ENCODE peak calls at places on chromosomes 6 and 20, in ten cellular contexts. Z is epithelial cell of esophagus, M is cardiac fibroblast, E is left lung, K is neural progenitor cell, X is endothelial cell of umbilical vein, T is ovary, H is BJ, B is prostate gland, O is tibial nerve. L is an unnamed sample.
A peak's percentile ranks its signal among the peaks of the same experiment; 100 is the strongest.

GRCh38 chr6:11033825-11034224 is 10.3 kb downstream of the ELOVL2 start:
- DNase-seq in M (peak; percentile 74), B (no peak), X (no peak), E (no peak), T (no peak), H (peak; percentile 50), O (no peak), Z (peak; percentile 54), K (no peak), L (no peak)

GRCh38 chr20:10547276-10548114 is 112.4 kb downstream of the SLX4IP start:
- DNase-seq in H (no peak), E (no peak), K (no peak), X (peak; percentile 50), T (no peak), O (no peak), M (no peak), B (no peak), Z (no peak), L (no peak)

GRCh38 chr6:138104618-138105213 is 2.5 kb downstream of the PERP start:
- DNase-seq in Z (peak; percentile 48), K (no peak), H (no peak), O (no peak), X (no peak), E (no peak), T (no peak), M (no peak), B (no peak), L (no peak)

GRCh38 chr6:12395898-12396297 is 105.7 kb downstream of the EDN1 start:
- DNase-seq in Z (peak; percentile 17), T (no peak), O (no peak), E (no peak), X (peak; percentile 47), K (no peak), B (no peak), M (peak; percentile 33), H (no peak), L (no peak)

GRCh38 chr6:22613695-22614094 is 44.3 kb downstream of the HDGFL1 start:
- DNase-seq in H (peak; percentile 48), E (no peak), B (no peak), X (peak; percentile 96), K (no peak), O (no peak), M (peak; percentile 87), Z (peak; percentile 76), T (no peak), L (peak; percentile 20)

GRCh38 chr20:49501917-49502316 is 19.4 kb upstream of the KCNB1 start:
- DNase-seq in O (no peak), M (peak; percentile 50), X (peak; percentile 14), Z (peak; percentile 4), H (no peak), T (no peak), K (peak; percentile 21), B (no peak), E (no peak), L (no peak)

GRCh38 chr6:89992818-89993217 is 98.5 kb downstream of the GJA10 start:
- DNase-seq in E (no peak), Z (no peak), B (no peak), T (no peak), X (no peak), M (no peak), H (no peak), O (no peak), K (no peak), L (no peak)

GRCh38 chr20:46122071-46122470 is 4.0 kb downstream of the CD40 start:
- DNase-seq in T (no peak), X (peak; percentile 83), O (no peak), M (peak; percentile 61), H (no peak), K (no peak), Z (peak; percentile 65), B (no peak), E (no peak), L (no peak)

GRCh38 chr6:30163090-30163917 is at the start of gene TRIM15:
- DNase-seq in E (no peak), X (no peak), O (no peak), M (no peak), Z (peak; percentile 60), K (peak; percentile 13), H (no peak), T (no peak), B (no peak), L (no peak)

GRCh38 chr6:150325093-150325772 is 43.6 kb upstream of the IYD start:
- DNase-seq in B (no peak), E (peak; percentile 46), T (no peak), O (no peak), H (no peak), K (no peak), Z (peak; percentile 48), M (no peak), X (no peak), L (no peak)

GRCh38 chr6:19616022-19616421 is 221.1 kb upstream of the ID4 start:
- DNase-seq in X (no peak), M (no peak), B (no peak), H (no peak), E (no peak), T (no peak), O (no peak), K (no peak), Z (no peak), L (no peak)

GRCh38 chr20:41482647-41483552 is 116.3 kb upstream of the EMILIN3 start:
- DNase-seq in K (no peak), Z (peak; percentile 6), X (peak; percentile 21), M (peak; percentile 89), H (peak; percentile 91), T (no peak), B (no peak), E (no peak), O (no peak), L (peak; percentile 43)

GRCh38 chr20:53723621-53724020 is 130.0 kb upstream of the ZNF217 start:
- DNase-seq in B (no peak), O (no peak), H (no peak), K (no peak), T (no peak), X (peak; percentile 64), M (no peak), E (no peak), Z (no peak), L (no peak)

DNA sequence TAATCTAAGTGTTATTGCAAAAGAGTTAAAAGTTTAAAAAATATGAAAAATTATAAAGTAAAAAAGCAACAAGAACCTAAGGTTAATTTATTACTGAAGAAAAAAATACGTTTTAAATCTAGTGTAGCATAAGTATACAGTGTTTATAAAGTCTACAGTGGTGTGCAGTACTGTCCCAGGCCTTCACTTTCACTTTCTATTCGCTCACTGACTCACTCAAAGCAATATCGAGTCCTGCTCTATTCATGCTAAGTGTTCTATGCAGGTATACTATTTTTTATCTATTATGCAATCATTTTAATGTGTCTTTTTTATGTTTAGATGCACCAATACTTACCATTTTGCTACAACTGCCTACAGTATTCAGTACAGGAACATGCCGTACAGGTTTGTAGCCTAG is 113.0 kb downstream of the MANEA start:
- DNase-seq in O (no peak), M (no peak), H (no peak), Z (peak; percentile 14), B (no peak), E (no peak), K (no peak), X (no peak), T (no peak), L (no peak)
- H3K4me3 ChIP-seq in O (no peak overlapping the region), M (no peak overlapping the region), H (no peak overlapping the region), Z (no peak overlapping the region), B (no peak overlapping the region), E (no peak overlapping the region), K (no peak overlapping the region), X (no peak overlapping the region), T (no peak overlapping the region), L (no peak overlapping the region)

GRCh38 chr6:170183521-170183920 is 107.4 kb downstream of the DLL1 start:
- DNase-seq in T (no peak), H (no peak), E (no peak), X (no peak), M (no peak), Z (no peak), O (no peak), B (no peak), K (no peak), L (no peak)
- TF ChIP-seq CTCF in T (no peak), H (no peak), E (no peak), X (no peak), M (no peak), Z (no peak), O (no peak), B (no peak), K (no peak), L (no peak)

DNA sequence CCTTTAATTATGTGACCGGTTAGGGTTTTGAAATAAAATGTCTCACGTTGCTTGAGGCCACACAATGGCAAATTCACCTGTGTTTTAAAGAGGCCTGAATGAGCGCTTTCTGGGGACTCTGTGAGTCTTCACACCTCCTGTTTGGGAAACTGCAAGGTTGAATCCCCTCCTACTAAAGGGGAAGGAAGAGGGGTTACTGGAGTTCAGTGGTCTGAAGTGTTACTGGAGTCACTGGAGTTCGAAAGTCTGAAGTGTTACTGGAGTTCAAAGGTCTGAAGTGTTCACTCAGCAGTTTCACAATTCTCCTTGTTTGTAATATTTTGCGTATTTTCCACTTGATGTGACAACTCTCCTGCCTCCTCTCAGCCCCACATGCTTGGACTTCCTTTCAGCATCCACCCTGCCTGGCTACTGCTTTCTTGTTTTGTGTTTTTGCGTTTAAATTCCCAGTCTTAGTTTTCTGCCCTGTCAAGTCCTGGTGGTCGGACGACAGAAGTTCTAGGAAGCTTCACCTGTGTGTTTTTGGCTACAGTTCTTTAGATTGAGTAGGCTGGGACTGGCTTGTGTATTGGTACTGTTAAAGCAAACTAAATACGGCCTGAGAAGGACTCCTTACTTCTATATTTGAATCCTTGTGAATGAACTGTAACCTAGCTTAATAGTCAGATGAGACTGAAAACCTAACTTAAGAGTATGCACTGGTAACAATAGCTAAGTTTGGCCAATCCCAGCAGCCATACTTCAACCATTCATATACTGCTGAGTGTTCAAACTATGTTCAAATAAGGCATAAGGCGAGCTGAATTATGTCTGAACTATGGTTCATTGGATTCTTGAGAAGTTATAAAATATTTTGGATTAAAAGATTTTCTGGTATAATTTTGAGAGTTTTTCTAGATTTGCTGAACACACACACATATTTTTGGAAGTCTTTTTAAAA is 2.0 kb downstream of the SMPDL3A start:
- DNase-seq in Z (no peak), T (no peak), M (no peak), O (no peak), X (no peak), B (no peak), K (no peak), H (no peak), E (peak; percentile 44), L (no peak)
- H3K4me3 ChIP-seq in Z (peak overlapping the region; percentile 75), T (peak overlapping the region; percentile 73), M (no peak overlapping the region), O (peak overlapping the region; percentile 76), X (no peak overlapping the region), B (peak overlapping the region; percentile 78), K (peak overlapping the region; percentile 76), H (peak overlapping the region; percentile 80), E (peak overlapping the region; percentile 58), L (peak overlapping the region; percentile 71)

DNA sequence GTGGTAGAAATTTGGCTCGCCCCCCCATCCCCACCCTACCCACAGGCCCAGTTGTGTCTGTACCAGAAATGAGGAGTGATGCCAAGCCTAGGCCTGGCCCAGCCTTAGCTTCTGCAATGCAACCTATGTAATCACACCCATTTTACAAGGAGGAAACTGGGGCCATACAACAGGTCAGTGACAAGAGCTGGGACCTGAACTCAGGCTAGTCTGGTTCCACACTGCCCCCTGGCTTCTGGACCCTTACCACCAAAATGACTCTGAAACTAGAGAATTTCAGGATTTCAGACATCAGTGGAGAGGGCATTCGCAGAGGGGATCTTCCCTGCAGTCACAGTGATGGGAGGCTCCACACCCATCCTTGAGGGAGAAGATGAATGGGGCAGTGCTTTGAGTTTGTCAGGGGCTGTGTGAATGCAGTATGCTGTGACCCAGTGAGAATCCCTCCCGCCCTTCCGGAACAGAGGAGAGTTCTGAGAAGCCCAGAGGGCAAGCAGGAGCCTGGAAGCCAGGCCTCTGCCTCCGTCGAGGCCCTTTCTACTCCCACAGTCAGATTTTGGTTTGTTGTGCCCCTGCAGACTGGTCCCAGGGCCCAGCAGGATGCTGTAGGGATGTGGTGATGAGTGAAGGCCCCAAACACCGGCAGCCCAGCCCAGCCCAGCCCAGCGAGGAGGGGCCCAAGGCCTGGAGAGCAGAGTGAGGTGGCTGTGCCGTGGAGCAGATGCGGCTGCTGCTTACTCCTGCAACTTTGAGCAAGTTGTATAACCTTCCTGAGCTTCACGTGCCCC is 48.1 kb upstream of the MYL9 start:
- DNase-seq in X (peak; percentile 34), O (no peak), B (no peak), T (no peak), H (no peak), M (no peak), K (peak; percentile 57), Z (no peak), E (no peak), L (no peak)
- TF ChIP-seq CTCF in X (peak; percentile 33), O (peak; percentile 28), B (peak; percentile 56), T (no peak), H (peak; percentile 30), M (peak; percentile 18), K (peak; percentile 60), Z (no peak), E (no peak), L (peak; percentile 34)

L was measured in HFF-Myc.